ENCODE peak calls at places on chromosomes 6 and 20, in five cellular contexts. U is neural progenitor cell, S is K562, W is lower lobe of right lung, L is right lobe of liver. K is an unnamed sample. For H3K4me1, the result is how much of the 10 kb centered on the place peaks cover.

GRCh38 chr6:102216232-102216631 is 822.7 kb downstream of the GRIK2 start:
- DNase-seq in U (no peak), W (no peak), S (no peak), L (no peak), K (no peak)

GRCh38 chr20:63433756-63434531 is 38.5 kb downstream of the KCNQ2 start:
- DNase-seq in S (no peak), L (no peak), U (no peak), W (no peak), K (no peak)

GRCh38 chr6:138805431-138805830 is 9.5 kb downstream of the ECT2L start:
- DNase-seq in W (no peak), L (no peak), U (no peak), S (no peak), K (no peak)

GRCh38 chr6:79421707-79422484 is 115.3 kb downstream of the LCA5 start:
- DNase-seq in S (no peak), L (no peak), U (no peak), W (no peak), K (no peak)

GRCh38 chr6:135880066-135880972 is 28.8 kb downstream of the PDE7B start:
- DNase-seq in L (no peak), U (no peak), S (no peak), W (no peak), K (no peak)

GRCh38 chr6:53417141-53417540 is 68.4 kb upstream of the ELOVL5 start:
- DNase-seq in W (no peak), U (no peak), S (no peak), L (no peak), K (no peak)

GRCh38 chr6:125074120-125074519 is 79.5 kb upstream of the TPD52L1 start:
- DNase-seq in S (no peak), W (no peak), L (no peak), U (no peak), K (no peak)

GRCh38 chr6:7725412-7725811 is 487 bp upstream of the BMP6 start:
- DNase-seq in S (no peak), L (no peak), W (no peak), U (no peak), K (no peak)

GRCh38 chr6:7424967-7425807 is 35.6 kb downstream of the RIOK1 start:
- DNase-seq in U (no peak), L (no peak), S (peak), W (no peak), K (no peak)

GRCh38 chr6:56724455-56724854 is 81.8 kb upstream of the DST start:
- DNase-seq in S (no peak), W (no peak), U (no peak), L (no peak), K (no peak)

GRCh38 chr20:36925234-36925633 is 26.3 kb downstream of the SAMHD1 start:
- DNase-seq in L (no peak), U (no peak), W (no peak), S (no peak), K (no peak)

GRCh38 chr20:18590163-18590562 is 2.3 kb downstream of the DTD1 start:
- DNase-seq in S (no peak), W (no peak), L (no peak), U (no peak), K (no peak)

GRCh38 chr6:158008894-158009891 is 27.5 kb downstream of the SYNJ2 start:
- DNase-seq in S (no peak), L (peak), W (peak), U (no peak), K (peak)

GRCh38 chr6:34648808-34649207 is 47.8 kb downstream of the ILRUN start:
- DNase-seq in L (no peak), W (no peak), S (no peak), U (no peak), K (no peak)

GRCh38 chr6:34645627-34646026 is 50.9 kb downstream of the ILRUN start:
- DNase-seq in L (no peak), W (no peak), U (no peak), S (no peak), K (no peak)

GRCh38 chr6:34646714-34647113 is 49.9 kb downstream of the ILRUN start:
- DNase-seq in S (no peak), W (no peak), U (no peak), L (no peak), K (no peak)

GRCh38 chr6:34642427-34642826 is 54.1 kb downstream of the ILRUN start:
- DNase-seq in S (no peak), W (no peak), L (no peak), U (no peak), K (no peak)

GRCh38 chr6:34644716-34645115 is 51.9 kb downstream of the ILRUN start:
- DNase-seq in L (no peak), S (no peak), W (no peak), U (no peak), K (no peak)
- TF ChIP-seq CTCF in L (no peak), S (no peak), W (no peak), U (no peak), K (no peak)

GRCh38 chr20:49566401-49566800 is 1.5 kb downstream of the PTGIS start:
- DNase-seq in U (no peak), W (no peak), L (no peak), S (no peak), K (no peak)
- H3K4me1 ChIP-seq in U (under half), W (under half), L (under half), S (under half), K (under half)

GRCh38 chr6:143773503-143773902 is 69.6 kb upstream of the LTV1 start:
- DNase-seq in W (no peak), S (no peak), L (no peak), U (no peak), K (no peak)
- H3K27ac ChIP-seq in W (no peak), S (no peak), L (peak), U (no peak), K (no peak)

GRCh38 chr20:1199981-1200380 is 3.3 kb upstream of the C20orf202 start:
- DNase-seq in S (no peak), W (no peak), L (no peak), U (no peak), K (no peak)
- TF ChIP-seq CTCF in S (no peak), W (no peak), L (no peak), U (no peak), K (no peak)

DNA sequence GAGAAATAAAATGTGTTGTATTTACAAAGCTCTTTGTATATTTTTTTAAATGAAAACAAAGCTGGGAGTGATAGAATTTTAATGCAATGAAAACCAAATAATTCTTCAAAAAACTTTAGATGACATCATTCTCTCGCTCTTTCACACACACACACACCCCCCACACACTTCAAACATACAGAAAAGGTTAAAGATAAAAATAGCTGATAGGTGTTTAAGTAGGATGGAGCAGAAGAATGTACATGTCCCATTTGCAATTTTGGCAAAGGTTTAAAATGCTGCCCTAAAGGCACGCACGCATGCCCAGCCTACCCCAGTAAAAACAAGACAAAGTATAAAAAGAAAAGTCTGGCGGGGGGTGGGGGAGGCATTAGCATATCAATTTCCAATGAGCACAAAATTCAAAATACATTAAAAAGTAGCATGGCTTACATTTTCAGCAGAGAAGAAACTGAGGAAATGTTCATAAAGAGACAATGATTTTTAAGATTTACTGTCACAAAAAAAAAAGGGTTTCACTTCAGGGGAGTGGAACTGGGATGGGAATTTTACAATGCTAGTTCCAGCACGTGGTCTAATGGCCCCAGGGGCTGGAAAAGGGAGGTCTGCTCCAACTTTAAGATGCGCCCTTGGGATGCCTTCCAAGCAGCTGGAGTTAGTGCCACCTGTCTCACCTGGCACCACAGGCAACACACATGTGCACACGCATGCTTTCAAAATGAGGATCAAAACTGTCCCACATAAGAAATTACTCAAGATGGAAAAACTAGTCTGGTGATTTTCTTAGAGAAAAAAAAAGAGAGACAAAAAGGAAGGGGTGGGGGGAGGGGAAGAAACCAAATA is 55.1 kb upstream of the NFATC2 start:
- DNase-seq in W (no peak), L (no peak), S (no peak), U (no peak), K (no peak)
- H3K4me1 ChIP-seq in W (under half), L (under half), S (under half), U (under half), K (under half)

GRCh38 chr6:166617359-166617758 is 9.7 kb downstream of the RPS6KA2 start:
- DNase-seq in W (no peak), U (no peak), L (no peak), S (no peak), K (no peak)

GRCh38 chr6:166618251-166618650 is 8.8 kb downstream of the RPS6KA2 start:
- DNase-seq in S (no peak), W (no peak), U (no peak), L (no peak), K (no peak)

GRCh38 chr6:166615059-166615770 is 11.8 kb downstream of the RPS6KA2 start:
- DNase-seq in W (no peak), U (no peak), L (no peak), S (no peak), K (peak)

GRCh38 chr6:166614589-166614988 is 12.5 kb downstream of the RPS6KA2 start:
- DNase-seq in S (no peak), U (no peak), W (no peak), L (no peak), K (no peak)

GRCh38 chr6:166616261-166617226 is 10.5 kb downstream of the RPS6KA2 start:
- DNase-seq in W (no peak), L (no peak), U (no peak), S (no peak), K (no peak)
- H3K27ac ChIP-seq in W (peak), L (no peak), U (no peak), S (no peak), K (no peak)

GRCh38 chr20:44109951-44110361 is 77.0 kb downstream of the JPH2 start:
- DNase-seq in L (no peak), S (peak), W (no peak), U (peak), K (no peak)
- TF ChIP-seq CTCF in L (no peak), S (peak), W (no peak), U (peak), K (no peak)